ENCODE peak calls at places on chromosomes 5 and 9, in ten cellular contexts. W is cardiac fibroblast, F is HFFc6, H is upper lobe of right lung, Q is A549, U is lung, C is stomach, N is neural progenitor cell, J is progenitor cell of endocrine pancreas, V is tibial artery. T is an unnamed sample.

GRCh38 chr5:178331491-178331981 is 98.9 kb upstream of the PHYKPL start:
- DNase-seq in W (peak; percentile 12), F (no peak), H (peak; percentile 75), Q (no peak), U (peak; percentile 49), C (peak; percentile 84), N (peak; percentile 29), J (no peak), V (no peak), T (no peak)

GRCh38 chr5:124628251-124628650 is 118.2 kb downstream of the ZNF608 start:
- DNase-seq in W (no peak), F (no peak), H (no peak), Q (no peak), U (no peak), C (no peak), N (no peak), J (no peak), V (no peak), T (no peak)

GRCh38 chr5:76818844-76819831 is at the start of gene F2RL1:
- DNase-seq in W (peak; percentile 78), F (peak; percentile 57), H (peak; percentile 92), Q (peak; percentile 91), U (peak; percentile 82), C (peak; percentile 94), N (peak; percentile 91), J (peak; percentile 86), V (peak; percentile 66), T (peak; percentile 18)

GRCh38 chr5:38446029-38446522 is 110.4 kb downstream of the LIFR start:
- DNase-seq in W (no peak), F (no peak), H (no peak), Q (no peak), U (no peak), C (no peak), N (no peak), J (no peak), V (no peak), T (no peak)

GRCh38 chr9:92749071-92749933 is 15.3 kb downstream of the BICD2 start:
- DNase-seq in W (no peak), F (no peak), H (no peak), Q (no peak), U (no peak), C (no peak), N (no peak), J (no peak), V (no peak), T (no peak)

GRCh38 chr5:78245126-78245525 is 49.4 kb downstream of the AP3B1 start:
- DNase-seq in W (peak; percentile 18), F (no peak), H (no peak), Q (no peak), U (no peak), C (peak; percentile 44), N (peak; percentile 17), J (no peak), V (no peak), T (no peak)

GRCh38 chr5:111349429-111349828 is 125.2 kb downstream of the CAMK4 start:
- DNase-seq in W (no peak), F (no peak), H (no peak), Q (no peak), U (no peak), C (no peak), N (no peak), J (no peak), V (no peak), T (no peak)

GRCh38 chr9:88388886-88389617 is 808 bp downstream of the SPIN1 start:
- DNase-seq in W (peak; percentile 70), F (peak; percentile 65), H (peak; percentile 84), Q (peak; percentile 68), U (peak; percentile 42), C (peak; percentile 38), N (peak; percentile 89), J (peak; percentile 80), V (peak; percentile 75), T (peak; percentile 56)

GRCh38 chr9:4020038-4020746 is 279.7 kb downstream of the GLIS3 start:
- DNase-seq in W (no peak), F (peak; percentile 9), H (no peak), Q (no peak), U (no peak), C (no peak), N (no peak), J (no peak), V (no peak), T (no peak)

DNA sequence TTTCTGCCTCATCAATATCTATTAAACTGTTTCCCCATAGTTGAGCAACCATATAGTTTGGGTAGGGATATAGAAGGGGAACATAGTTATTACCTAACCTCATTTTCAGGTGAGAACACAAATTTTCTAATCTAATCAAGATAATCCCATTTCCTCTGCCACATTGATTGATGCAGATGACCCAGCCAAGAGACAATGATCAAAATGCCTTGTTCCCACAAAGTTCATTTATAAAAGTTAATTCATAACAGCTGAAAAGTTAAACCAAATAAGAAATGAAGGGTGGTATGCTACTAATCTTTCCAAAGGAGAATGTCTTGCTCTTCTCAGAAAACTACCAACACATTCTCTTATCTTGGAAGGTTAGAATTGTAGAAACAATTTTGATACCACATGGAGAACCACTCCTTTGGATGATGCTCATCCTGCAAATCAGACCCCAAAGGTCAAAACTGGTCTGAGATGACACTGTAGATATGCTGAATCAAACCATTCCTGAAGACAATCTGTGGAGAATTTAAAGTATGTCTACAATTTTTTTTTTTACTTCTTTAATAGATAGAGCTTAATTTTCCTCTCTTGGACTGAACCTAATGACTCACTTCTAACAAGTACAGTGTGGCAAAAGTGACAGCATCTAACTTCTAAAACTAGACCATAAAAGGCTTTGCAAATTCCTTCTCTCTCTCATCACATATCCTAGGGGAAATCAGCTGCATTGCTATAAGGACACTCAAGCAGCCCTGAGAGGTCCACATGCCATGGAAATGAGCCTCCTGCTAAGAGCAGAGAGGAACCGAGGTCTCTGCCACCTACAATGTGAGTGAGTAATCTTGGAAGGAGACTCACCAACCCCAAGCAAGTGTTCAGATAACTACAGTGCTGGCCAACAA is 586.7 kb upstream of the TUSC1 start:
- DNase-seq in W (peak; percentile 43), F (peak; percentile 99), H (no peak), Q (peak; percentile 72), U (no peak), C (no peak), N (no peak), J (no peak), V (no peak), T (no peak)
- TF ChIP-seq CTCF in W (no peak), F (no peak), H (no peak), Q (no peak), U (no peak), C (no peak), N (no peak), J (no peak), V (no peak), T (no peak)

GRCh38 chr5:173922527-173922926 is 34.4 kb downstream of the CPEB4 start:
- DNase-seq in W (no peak), F (no peak), H (no peak), Q (no peak), U (no peak), C (no peak), N (no peak), J (no peak), V (no peak), T (no peak)

GRCh38 chr5:173917788-173918786 is 29.9 kb downstream of the CPEB4 start:
- DNase-seq in W (peak; percentile 91), F (peak; percentile 78), H (peak; percentile 70), Q (peak; percentile 88), U (no peak), C (peak; percentile 54), N (peak; percentile 87), J (peak; percentile 13), V (peak; percentile 76), T (no peak)

GRCh38 chr5:173919443-173919842 is 31.3 kb downstream of the CPEB4 start:
- DNase-seq in W (peak; percentile 20), F (peak; percentile 11), H (no peak), Q (peak; percentile 30), U (no peak), C (no peak), N (no peak), J (no peak), V (no peak), T (no peak)

GRCh38 chr5:173920866-173921265 is 32.7 kb downstream of the CPEB4 start:
- DNase-seq in W (no peak), F (no peak), H (no peak), Q (no peak), U (no peak), C (no peak), N (no peak), J (no peak), V (no peak), T (no peak)

GRCh38 chr5:173920024-173920753 is 32.0 kb downstream of the CPEB4 start:
- DNase-seq in W (peak; percentile 32), F (no peak), H (no peak), Q (no peak), U (no peak), C (no peak), N (peak; percentile 54), J (no peak), V (no peak), T (no peak)
- TF ChIP-seq CTCF in W (no peak), F (no peak), H (no peak), Q (no peak), U (no peak), C (no peak), N (no peak), J (no peak), V (no peak), T (no peak)

GRCh38 chr9:35664531-35665470 is at the start of gene ARHGEF39:
- DNase-seq in W (peak; percentile 79), F (peak; percentile 71), H (peak; percentile 91), Q (peak; percentile 86), U (peak; percentile 83), C (peak; percentile 89), N (peak; percentile 94), J (peak; percentile 79), V (peak; percentile 93), T (peak; percentile 60)
- TF ChIP-seq CTCF in W (no peak), F (peak; percentile 23), H (peak; percentile 25), Q (peak; percentile 47), U (no peak), C (no peak), N (peak; percentile 53), J (peak; percentile 54), V (no peak), T (no peak)

GRCh38 chr5:133344266-133344665 is 268.1 kb downstream of the FSTL4 start:
- DNase-seq in W (no peak), F (no peak), H (no peak), Q (no peak), U (no peak), C (no peak), N (no peak), J (no peak), V (no peak), T (no peak)

GRCh38 chr5:133343196-133343595 is 269.1 kb downstream of the FSTL4 start:
- DNase-seq in W (no peak), F (no peak), H (no peak), Q (no peak), U (no peak), C (no peak), N (no peak), J (no peak), V (peak; percentile 33), T (no peak)

GRCh38 chr5:133341915-133342710 is 270.2 kb downstream of the FSTL4 start:
- DNase-seq in W (no peak), F (no peak), H (peak; percentile 39), Q (no peak), U (no peak), C (no peak), N (peak; percentile 41), J (no peak), V (peak; percentile 34), T (no peak)

GRCh38 chr5:133348406-133348805 is 263.9 kb downstream of the FSTL4 start:
- DNase-seq in W (no peak), F (no peak), H (no peak), Q (no peak), U (no peak), C (no peak), N (no peak), J (no peak), V (no peak), T (no peak)

GRCh38 chr5:133347039-133347438 is 265.3 kb downstream of the FSTL4 start:
- DNase-seq in W (no peak), F (no peak), H (no peak), Q (peak; percentile 43), U (no peak), C (no peak), N (no peak), J (no peak), V (no peak), T (no peak)
- TF ChIP-seq CTCF in W (no peak), F (peak; percentile 31), H (no peak), Q (no peak), U (no peak), C (no peak), N (peak; percentile 22), J (peak; percentile 26), V (no peak), T (no peak)

T was measured in activated B cell treated with CpG ODN at 0.5 μM for 24 hours.